ENCODE peak calls at places on chromosomes 16 and 17, in eight cellular contexts. T is spleen, Q is uterus, G is IMR-90, M is ovary, F is adrenal gland, J is heart left ventricle, X is testis. L is an unnamed sample. For H3K4me1, the result is how much of the 10 kb centered on the place peaks cover.

GRCh38 chr16:56970934-56971767 is 9.4 kb downstream of the CETP start:
- DNase-seq in X (no peak), J (no peak), G (peak), T (no peak), F (no peak), M (no peak), Q (no peak), L (no peak)

GRCh38 chr16:16071631-16072244 is 122.3 kb downstream of the ABCC1 start:
- DNase-seq in F (peak), T (no peak), Q (peak), J (peak), M (peak), X (peak), G (peak), L (no peak)

GRCh38 chr16:11788914-11789313 is 8.1 kb downstream of the ZC3H7A start:
- DNase-seq in F (peak), M (no peak), J (no peak), G (no peak), Q (no peak), X (no peak), T (no peak), L (peak)

GRCh38 chr16:64131423-64131822 is 990.4 kb downstream of the CDH11 start:
- DNase-seq in J (no peak), G (no peak), F (no peak), T (no peak), M (no peak), Q (no peak), X (no peak), L (no peak)

GRCh38 chr17:72104164-72104862 is 16.5 kb upstream of the SOX9 start:
- DNase-seq in T (no peak), F (no peak), Q (no peak), M (no peak), X (peak), J (no peak), G (no peak), L (no peak)

GRCh38 chr16:70391881-70392481 is 45.3 kb downstream of the DDX19A start:
- DNase-seq in G (peak), M (peak), X (peak), F (peak), T (no peak), Q (peak), J (peak), L (peak)

GRCh38 chr17:74119960-74120359 is 83.5 kb upstream of the RPL38 start:
- DNase-seq in X (no peak), G (no peak), Q (no peak), T (peak), F (no peak), M (no peak), J (no peak), L (peak)

GRCh38 chr16:50196736-50197135 is 43.6 kb downstream of the TENT4B start:
- DNase-seq in G (peak), F (no peak), M (no peak), X (no peak), Q (no peak), T (no peak), J (no peak), L (no peak)

GRCh38 chr17:42759982-42760651 is 910 bp upstream of the RAMP2 start:
- DNase-seq in F (no peak), M (no peak), X (no peak), J (peak), G (no peak), Q (no peak), T (peak), L (no peak)

GRCh38 chr16:9275816-9276354 is 184.4 kb downstream of the HAPSTR1 start:
- DNase-seq in X (no peak), G (no peak), M (no peak), J (no peak), T (no peak), Q (no peak), F (no peak), L (no peak)

GRCh38 chr17:20173091-20173490 is 163.9 kb downstream of the SPECC1 start:
- DNase-seq in T (no peak), F (no peak), M (no peak), X (no peak), G (no peak), J (no peak), Q (no peak), L (no peak)

GRCh38 chr17:9363440-9364350 is 211.9 kb downstream of the STX8 start:
- DNase-seq in Q (no peak), T (no peak), G (peak), X (no peak), M (no peak), F (no peak), J (no peak), L (no peak)

GRCh38 chr17:13593757-13594156 is 8.0 kb downstream of the HS3ST3A1 start:
- DNase-seq in T (no peak), G (peak), M (no peak), X (no peak), F (no peak), J (no peak), Q (no peak), L (no peak)

GRCh38 chr16:14056970-14057369 is 14.1 kb upstream of the MRTFB start:
- DNase-seq in X (peak), Q (no peak), J (no peak), T (no peak), M (no peak), F (peak), G (no peak), L (no peak)

GRCh38 chr17:80997471-80998387 is 6.1 kb downstream of the CHMP6 start:
- DNase-seq in G (no peak), T (peak), J (peak), X (no peak), Q (no peak), F (no peak), M (peak), L (peak)

GRCh38 chr17:61259360-61259759 is 140.3 kb upstream of the TBX2 start:
- DNase-seq in J (no peak), F (no peak), Q (no peak), G (no peak), T (no peak), M (no peak), X (no peak), L (no peak)

GRCh38 chr17:50853015-50853615 is 13.0 kb downstream of the TOB1 start:
- DNase-seq in G (no peak), T (no peak), F (no peak), J (no peak), M (no peak), X (no peak), Q (no peak), L (no peak)

GRCh38 chr17:82859431-82860403 is 19.9 kb upstream of the ZNF750 start:
- DNase-seq in F (peak), X (no peak), T (peak), G (peak), J (peak), M (no peak), Q (no peak), L (no peak)

GRCh38 chr17:81295678-81296381 is 723 bp upstream of the SLC38A10 start:
- DNase-seq in X (peak), G (peak), Q (no peak), F (peak), M (no peak), J (no peak), T (no peak), L (no peak)

GRCh38 chr17:72158895-72159885 is 38.4 kb downstream of the SOX9 start:
- DNase-seq in X (no peak), G (peak), T (no peak), M (no peak), F (no peak), Q (no peak), J (peak), L (no peak)

GRCh38 chr17:78273813-78274212 is 42.4 kb downstream of the TMEM235 start:
- DNase-seq in G (no peak), J (no peak), Q (no peak), X (no peak), F (no peak), T (no peak), M (no peak), L (no peak)

GRCh38 chr17:28634211-28634865 is 10.6 kb downstream of the BLTP2 start:
- DNase-seq in M (no peak), T (no peak), X (no peak), G (no peak), Q (no peak), F (no peak), J (no peak), L (no peak)
- H3K4me1 ChIP-seq in M (under half), T (under half), X (under half), G (under half), Q (under half), F (under half), J (under half), L (under half)

GRCh38 chr17:2087597-2088211 is 32.8 kb downstream of the HIC1 start:
- DNase-seq in M (no peak), G (peak), T (peak), J (peak), F (peak), X (no peak), Q (peak), L (no peak)

GRCh38 chr17:2090804-2091534 is 36.1 kb downstream of the HIC1 start:
- DNase-seq in J (peak), Q (peak), M (peak), F (peak), X (peak), G (peak), T (peak), L (peak)

GRCh38 chr17:2089021-2089422 is 34.1 kb downstream of the HIC1 start:
- DNase-seq in X (no peak), T (peak), F (no peak), M (no peak), J (peak), G (peak), Q (no peak), L (no peak)

GRCh38 chr17:2092253-2092652 is 37.4 kb downstream of the HIC1 start:
- DNase-seq in T (no peak), J (peak), X (no peak), Q (no peak), M (no peak), F (no peak), G (no peak), L (no peak)

GRCh38 chr17:2090210-2090641 is 35.3 kb downstream of the HIC1 start:
- DNase-seq in F (no peak), J (peak), T (peak), Q (no peak), X (no peak), G (no peak), M (no peak), L (no peak)
- TF ChIP-seq POLR2A in F (no peak), J (no peak), T (no peak), Q (no peak), X (no peak), G (no peak), M (no peak), L (no peak)

GRCh38 chr17:46117850-46118696 is 75.2 kb downstream of the KANSL1 start:
- DNase-seq in Q (no peak), M (no peak), G (no peak), T (no peak), F (no peak), X (no peak), J (no peak), L (no peak)

GRCh38 chr17:46118969-46119368 is 74.3 kb downstream of the KANSL1 start:
- DNase-seq in F (no peak), Q (no peak), M (no peak), T (no peak), J (no peak), G (no peak), X (no peak), L (no peak)

GRCh38 chr17:46115687-46116086 is 77.5 kb downstream of the KANSL1 start:
- DNase-seq in F (no peak), Q (no peak), X (no peak), J (no peak), G (peak), T (no peak), M (no peak), L (no peak)

GRCh38 chr17:46120078-46120477 is 73.2 kb downstream of the KANSL1 start:
- DNase-seq in M (no peak), F (no peak), X (no peak), G (no peak), J (no peak), T (no peak), Q (no peak), L (no peak)

DNA sequence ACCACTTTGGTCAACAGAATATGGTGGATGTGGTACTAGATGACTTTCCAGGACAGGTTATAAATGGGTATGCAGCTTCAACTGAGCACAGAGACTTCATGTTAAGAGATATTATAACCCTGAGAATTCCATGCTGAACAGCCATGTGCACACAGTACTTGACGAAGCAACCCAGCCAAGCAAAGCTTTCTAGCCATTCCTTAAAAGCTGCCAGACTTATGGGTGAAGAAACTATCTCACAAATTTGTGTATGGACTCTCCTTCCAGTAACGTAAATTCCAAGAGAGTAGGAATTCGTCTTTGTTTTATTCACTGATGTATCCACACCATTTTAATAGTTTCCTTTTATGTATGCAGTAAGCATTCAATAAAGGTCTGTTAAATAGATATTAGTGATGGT is 76.1 kb downstream of the KANSL1 start:
- DNase-seq in F (no peak), Q (no peak), J (no peak), G (no peak), X (no peak), T (no peak), M (no peak), L (no peak)
- H3K4me1 ChIP-seq in F (half or more), Q (under half), J (half or more), G (under half), X (under half), T (under half), M (under half), L (half or more)

DNA sequence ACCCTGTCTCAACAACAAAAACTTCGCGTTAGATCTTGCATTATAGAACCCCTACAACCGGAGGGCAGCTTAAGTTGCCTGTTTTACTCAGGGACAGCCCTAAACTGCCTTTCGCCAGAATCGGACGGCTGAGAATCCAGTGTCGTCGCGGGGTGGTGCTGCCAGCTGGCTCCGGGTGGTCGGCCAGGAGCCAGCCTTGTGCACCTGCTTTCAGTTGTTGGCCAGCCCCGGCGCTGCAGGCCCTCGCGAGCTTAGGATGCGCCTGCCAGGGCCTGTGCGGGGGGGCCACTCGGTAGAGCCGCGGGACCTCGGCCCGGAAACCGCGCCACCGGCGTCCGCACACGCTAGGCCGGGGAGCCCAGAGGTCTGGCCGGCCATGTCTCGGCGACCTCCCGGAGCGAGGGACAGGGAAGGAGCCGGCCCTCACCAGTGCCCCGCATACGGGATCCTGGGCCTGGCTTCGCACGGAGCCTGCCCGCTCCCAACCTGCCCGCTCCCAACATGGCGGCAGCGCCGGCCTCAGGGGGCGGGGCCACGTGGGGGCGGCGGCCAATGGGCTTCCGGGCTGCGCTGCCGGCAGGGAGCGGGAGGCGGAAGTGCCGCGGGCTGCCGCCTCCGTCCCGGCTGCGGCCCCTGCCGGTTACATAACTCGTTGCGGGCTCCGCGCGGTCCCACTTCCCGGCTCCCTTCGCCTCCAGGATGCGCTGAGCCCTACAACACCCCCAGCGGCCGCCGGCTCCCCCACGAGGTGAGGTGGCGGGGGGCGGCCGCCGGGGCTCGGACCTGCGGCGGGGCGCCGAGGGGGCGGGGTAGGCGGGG is 14.2 kb downstream of the NAA60 start:
- DNase-seq in J (peak), Q (peak), G (peak), F (peak), M (peak), T (peak), X (peak), L (peak)
- TF ChIP-seq POLR2A in J (peak), Q (peak), G (peak), F (peak), M (peak), T (peak), X (no peak), L (peak)

GRCh38 chr16:89318430-89318758 is 100.9 kb downstream of the ZNF778 start:
- DNase-seq in T (no peak), F (no peak), X (no peak), Q (no peak), G (no peak), M (no peak), J (no peak), L (no peak)
- H3K4me1 ChIP-seq in T (half or more), F (half or more), X (under half), Q (under half), G (half or more), M (under half), J (half or more), L (half or more)

DNA sequence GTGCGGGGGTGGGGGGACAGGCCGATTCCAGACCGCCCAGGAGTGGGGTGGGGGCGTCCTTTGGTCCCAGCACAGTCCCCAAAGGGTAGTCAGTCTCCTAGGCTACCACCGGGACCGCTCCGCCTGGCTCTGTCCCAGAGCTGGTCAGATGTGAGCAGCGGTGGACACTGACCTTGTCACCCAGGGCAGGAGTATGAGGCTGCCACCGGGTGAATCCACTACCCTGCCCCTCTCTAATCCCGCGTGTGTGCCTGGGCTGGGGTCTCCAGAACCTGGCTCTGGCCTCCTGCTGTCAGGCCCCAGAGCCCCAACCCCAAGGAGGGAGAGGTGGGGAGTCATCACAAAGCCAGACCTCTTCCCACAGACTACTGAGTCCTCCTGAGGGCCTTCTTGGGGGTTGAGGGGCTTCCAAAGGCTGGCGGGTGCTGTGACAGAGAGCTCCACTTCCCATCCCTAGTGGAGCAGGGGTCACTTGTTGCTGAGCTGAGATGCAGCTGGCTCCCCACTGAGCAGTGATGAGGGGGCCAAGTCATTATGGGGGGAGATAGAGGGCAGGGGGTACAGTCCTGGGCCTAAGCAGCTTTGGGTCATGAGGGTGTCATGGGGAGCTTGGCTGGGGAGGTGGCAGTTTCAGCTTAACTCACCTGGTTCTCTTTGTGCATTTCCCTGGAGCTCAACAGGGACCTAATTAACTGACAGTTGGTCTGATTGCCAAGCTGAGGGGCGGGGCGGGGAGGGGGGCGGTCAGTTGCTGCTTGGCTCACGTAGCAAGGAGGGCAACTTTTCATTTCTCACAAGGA is 1.2 kb downstream of the PPP1R1B start:
- DNase-seq in T (no peak), X (no peak), M (no peak), G (no peak), Q (no peak), J (no peak), F (no peak), L (no peak)
- TF ChIP-seq POLR2A in T (no peak), X (no peak), M (no peak), G (no peak), Q (no peak), J (no peak), F (no peak), L (no peak)

GRCh38 chr17:55298111-55298510 is 33.4 kb downstream of the HLF start:
- DNase-seq in X (no peak), F (no peak), G (no peak), T (no peak), Q (no peak), M (no peak), J (no peak), L (no peak)
- H3K4me1 ChIP-seq in X (under half), F (under half), G (under half), T (under half), Q (under half), M (under half), J (under half), L (under half)

DNA sequence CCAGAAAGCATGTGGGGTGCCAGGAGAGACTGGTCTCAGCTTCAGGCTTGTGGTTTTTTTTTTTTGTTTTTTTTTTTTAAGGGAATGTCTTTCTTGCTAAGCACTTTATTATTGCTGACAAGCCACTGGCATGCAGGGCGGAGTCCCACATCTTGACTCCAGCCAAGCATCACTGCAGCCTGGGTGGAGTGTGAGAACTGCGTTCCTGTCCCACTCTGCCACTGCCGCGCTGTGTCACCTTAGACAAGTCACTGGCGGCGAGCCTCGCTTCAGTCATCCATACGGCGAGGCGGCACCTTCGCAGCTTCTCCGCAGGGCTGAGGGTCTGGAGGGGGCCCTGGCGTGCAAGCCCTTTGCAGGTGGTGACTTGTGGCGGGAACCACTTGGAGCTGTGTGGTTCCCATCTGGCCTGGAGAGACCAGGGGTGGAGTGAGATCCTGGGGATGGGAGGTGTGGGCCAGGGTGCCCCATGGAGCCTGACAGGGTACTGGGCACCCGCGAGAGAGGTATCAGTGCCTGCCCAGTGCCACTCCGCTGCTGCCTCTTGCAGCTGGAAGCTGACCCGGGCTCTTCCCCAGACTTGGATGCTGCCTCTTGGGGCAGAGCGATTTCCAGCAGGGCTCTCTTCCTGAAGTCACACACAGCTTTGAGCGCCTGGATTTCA is 99.1 kb upstream of the CIBAR2 start:
- DNase-seq in G (no peak), T (no peak), M (no peak), X (no peak), Q (no peak), J (no peak), F (peak), L (no peak)
- TF ChIP-seq POLR2A in G (peak), T (no peak), M (no peak), X (no peak), Q (no peak), J (no peak), F (no peak), L (no peak)

DNA sequence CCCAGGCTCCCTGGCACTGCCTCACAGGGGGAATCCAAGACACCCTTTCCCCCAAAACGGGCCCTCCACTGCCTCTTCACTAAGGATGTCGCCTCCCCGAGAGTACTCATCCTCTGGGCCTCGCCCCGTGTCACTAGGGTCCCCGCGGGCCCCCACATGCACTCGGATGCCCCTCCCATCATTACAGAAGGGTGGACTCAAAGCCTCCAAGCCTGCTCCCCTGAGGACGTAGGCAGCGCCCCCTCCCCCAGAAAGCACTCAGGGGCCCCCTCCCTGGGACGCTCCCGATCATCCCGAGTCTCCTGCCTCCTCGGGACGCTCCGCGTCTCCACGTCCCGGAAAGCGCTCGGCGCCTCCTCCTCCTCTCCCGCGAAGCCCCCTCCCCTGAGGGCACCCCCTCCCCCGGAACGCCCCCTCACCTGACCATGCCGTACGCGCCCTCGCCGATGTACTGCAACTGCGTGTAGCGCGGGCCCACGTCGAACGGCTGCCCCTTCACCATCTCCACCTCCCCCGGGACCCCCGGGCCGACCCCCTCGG is 329 bp downstream of the MAPK3 start:
- DNase-seq in T (no peak), F (no peak), J (no peak), X (no peak), G (no peak), Q (no peak), M (no peak), L (no peak)
- H3K4me1 ChIP-seq in T (under half), F (under half), J (under half), X (under half), G (under half), Q (under half), M (under half), L (under half)

GRCh38 chr16:75658175-75658574 is 10.6 kb downstream of the TERF2IP start:
- DNase-seq in X (no peak), T (no peak), Q (no peak), F (no peak), G (no peak), M (no peak), J (no peak), L (no peak)
- TF ChIP-seq POLR2A in X (no peak), T (no peak), Q (no peak), F (no peak), G (no peak), M (no peak), J (no peak), L (no peak)

L was measured in suprapubic skin.